ENCODE peak calls at places on chromosomes 11 and 22, in four cellular contexts. One of them, this sample, is unnamed.

GRCh38 chr11:71309181-71309580 is 56.8 kb upstream of the SHANK2 start:
- DNase-seq in cardiac fibroblast: no peak
- DNase-seq in activated T-helper 1 cell treated with anti-CD3 and anti-CD28 coated beads, Interleukin-2, amount 50 U/mL, for 16 hours: no peak
- DNase-seq in NAMALWA: no peak
- DNase-seq in this sample: no peak

GRCh38 chr11:116454020-116454645 is 318.7 kb downstream of the BUD13 start:
- DNase-seq in cardiac fibroblast: peak; percentile 52
- DNase-seq in activated T-helper 1 cell treated with anti-CD3 and anti-CD28 coated beads, Interleukin-2, amount 50 U/mL, for 16 hours: no peak
- DNase-seq in NAMALWA: peak; percentile 55
- DNase-seq in this sample: no peak

GRCh38 chr11:68312117-68312779 is at the start of gene LRP5:
- DNase-seq in cardiac fibroblast: peak; percentile 34
- DNase-seq in activated T-helper 1 cell treated with anti-CD3 and anti-CD28 coated beads, Interleukin-2, amount 50 U/mL, for 16 hours: no peak
- DNase-seq in NAMALWA: no peak
- DNase-seq in this sample: no peak

GRCh38 chr11:13193613-13194012 is 84.0 kb upstream of the BMAL1 start:
- DNase-seq in cardiac fibroblast: no peak
- DNase-seq in activated T-helper 1 cell treated with anti-CD3 and anti-CD28 coated beads, Interleukin-2, amount 50 U/mL, for 16 hours: no peak
- DNase-seq in NAMALWA: no peak
- DNase-seq in this sample: no peak

GRCh38 chr11:1889941-1890855 is 1.5 kb downstream of the PRR33 start:
- DNase-seq in cardiac fibroblast: no peak
- DNase-seq in activated T-helper 1 cell treated with anti-CD3 and anti-CD28 coated beads, Interleukin-2, amount 50 U/mL, for 16 hours: no peak
- DNase-seq in NAMALWA: no peak
- DNase-seq in this sample: no peak

GRCh38 chr22:29156507-29156906 is 49.2 kb upstream of the EMID1 start:
- DNase-seq in cardiac fibroblast: peak; percentile 18
- DNase-seq in activated T-helper 1 cell treated with anti-CD3 and anti-CD28 coated beads, Interleukin-2, amount 50 U/mL, for 16 hours: no peak
- DNase-seq in NAMALWA: peak; percentile 36
- DNase-seq in this sample: no peak

GRCh38 chr11:34769224-34769623 is 147.0 kb downstream of the APIP start:
- DNase-seq in cardiac fibroblast: no peak
- DNase-seq in activated T-helper 1 cell treated with anti-CD3 and anti-CD28 coated beads, Interleukin-2, amount 50 U/mL, for 16 hours: no peak
- DNase-seq in NAMALWA: no peak
- DNase-seq in this sample: no peak

GRCh38 chr22:31229402-31230140 is 17.5 kb downstream of the LIMK2 start:
- DNase-seq in cardiac fibroblast: peak; percentile 65
- DNase-seq in activated T-helper 1 cell treated with anti-CD3 and anti-CD28 coated beads, Interleukin-2, amount 50 U/mL, for 16 hours: no peak
- DNase-seq in NAMALWA: peak; percentile 19
- DNase-seq in this sample: no peak

GRCh38 chr22:31872209-31872608 is 72.1 kb upstream of the YWHAH start:
- DNase-seq in cardiac fibroblast: peak; percentile 29
- DNase-seq in activated T-helper 1 cell treated with anti-CD3 and anti-CD28 coated beads, Interleukin-2, amount 50 U/mL, for 16 hours: no peak
- DNase-seq in NAMALWA: peak; percentile 35
- DNase-seq in this sample: no peak

GRCh38 chr11:67483901-67484665 is 1.3 kb downstream of the AIP start:
- DNase-seq in cardiac fibroblast: no peak
- DNase-seq in activated T-helper 1 cell treated with anti-CD3 and anti-CD28 coated beads, Interleukin-2, amount 50 U/mL, for 16 hours: no peak
- DNase-seq in NAMALWA: peak; percentile 70
- DNase-seq in this sample: peak; percentile 30